ENCODE peak calls at places on chromosomes 6 and 20, in ten cellular contexts. Y is GM23338, L is fibroblast of lung, W is prostate gland, Q is hepatocyte, V is H9, P is H1, B is A549, N is HCT116, T is endodermal cell. Z is an unnamed sample.

GRCh38 chr20:57830515-57830895 is 120.7 kb upstream of the PMEPA1 start:
- DNase-seq in Y (no peak), L (no peak), W (no peak), Q (no peak), V (no peak), P (no peak), B (no peak), N (no peak), T (peak; percentile 33), Z (no peak)

GRCh38 chr6:128567029-128567428 is 46.6 kb upstream of the PTPRK start:
- DNase-seq in Y (no peak), L (no peak), W (no peak), Q (no peak), V (no peak), P (no peak), B (peak; percentile 6), N (no peak), T (no peak), Z (no peak)

GRCh38 chr20:64242003-64242796 is 13.3 kb upstream of the PCMTD2 start:
- DNase-seq in Y (no peak), L (no peak), W (no peak), Q (no peak), V (no peak), P (no peak), B (no peak), N (no peak), T (peak; percentile 19), Z (peak; percentile 56)

GRCh38 chr6:18632670-18633410 is 245.7 kb downstream of the RNF144B start:
- DNase-seq in Y (no peak), L (peak; percentile 36), W (no peak), Q (no peak), V (no peak), P (no peak), B (no peak), N (peak; percentile 42), T (no peak), Z (no peak)

GRCh38 chr20:32972181-32973076 is 31.8 kb downstream of the SUN5 start:
- DNase-seq in Y (peak; percentile 13), L (no peak), W (no peak), Q (no peak), V (peak; percentile 47), P (peak; percentile 46), B (no peak), N (no peak), T (peak; percentile 66), Z (no peak)

GRCh38 chr6:104130343-104130742 is 729.4 kb downstream of the HACE1 start:
- DNase-seq in Y (no peak), L (no peak), W (no peak), Q (no peak), V (no peak), P (no peak), B (no peak), N (no peak), T (no peak), Z (no peak)

GRCh38 chr6:124870611-124871201 is 91.5 kb upstream of the RNF217 start:
- DNase-seq in Y (peak; percentile 49), L (peak; percentile 73), W (no peak), Q (peak; percentile 47), V (no peak), P (no peak), B (peak; percentile 41), N (peak; percentile 21), T (no peak), Z (no peak)

GRCh38 chr20:48538058-48538825 is 289.6 kb downstream of the PREX1 start:
- DNase-seq in Y (peak; percentile 59), L (no peak), W (peak; percentile 79), Q (peak; percentile 65), V (no peak), P (no peak), B (peak; percentile 55), N (peak; percentile 6), T (peak; percentile 58), Z (peak; percentile 44)

GRCh38 chr6:52115891-52116604 is 28.6 kb upstream of the PKHD1 start:
- DNase-seq in Y (no peak), L (no peak), W (no peak), Q (peak; percentile 63), V (no peak), P (no peak), B (no peak), N (no peak), T (no peak), Z (no peak)

GRCh38 chr6:168971549-168971948 is 282.1 kb downstream of the THBS2 start:
- DNase-seq in Y (no peak), L (no peak), W (no peak), Q (no peak), V (no peak), P (no peak), B (no peak), N (no peak), T (no peak), Z (no peak)

GRCh38 chr6:149324428-149324827 is 6.9 kb downstream of the TAB2 start:
- DNase-seq in Y (no peak), L (no peak), W (no peak), Q (no peak), V (no peak), P (no peak), B (no peak), N (no peak), T (no peak), Z (no peak)

GRCh38 chr6:79630400-79630882 is 688 bp upstream of the SH3BGRL2 start:
- DNase-seq in Y (no peak), L (no peak), W (no peak), Q (no peak), V (no peak), P (no peak), B (no peak), N (no peak), T (no peak), Z (no peak)

GRCh38 chr6:121492536-121492935 is 57.1 kb downstream of the GJA1 start:
- DNase-seq in Y (no peak), L (no peak), W (no peak), Q (no peak), V (no peak), P (no peak), B (no peak), N (no peak), T (no peak), Z (no peak)

GRCh38 chr6:121482004-121482693 is 46.7 kb downstream of the GJA1 start:
- DNase-seq in Y (no peak), L (peak; percentile 34), W (no peak), Q (no peak), V (no peak), P (no peak), B (peak; percentile 75), N (peak; percentile 21), T (no peak), Z (no peak)

DNA sequence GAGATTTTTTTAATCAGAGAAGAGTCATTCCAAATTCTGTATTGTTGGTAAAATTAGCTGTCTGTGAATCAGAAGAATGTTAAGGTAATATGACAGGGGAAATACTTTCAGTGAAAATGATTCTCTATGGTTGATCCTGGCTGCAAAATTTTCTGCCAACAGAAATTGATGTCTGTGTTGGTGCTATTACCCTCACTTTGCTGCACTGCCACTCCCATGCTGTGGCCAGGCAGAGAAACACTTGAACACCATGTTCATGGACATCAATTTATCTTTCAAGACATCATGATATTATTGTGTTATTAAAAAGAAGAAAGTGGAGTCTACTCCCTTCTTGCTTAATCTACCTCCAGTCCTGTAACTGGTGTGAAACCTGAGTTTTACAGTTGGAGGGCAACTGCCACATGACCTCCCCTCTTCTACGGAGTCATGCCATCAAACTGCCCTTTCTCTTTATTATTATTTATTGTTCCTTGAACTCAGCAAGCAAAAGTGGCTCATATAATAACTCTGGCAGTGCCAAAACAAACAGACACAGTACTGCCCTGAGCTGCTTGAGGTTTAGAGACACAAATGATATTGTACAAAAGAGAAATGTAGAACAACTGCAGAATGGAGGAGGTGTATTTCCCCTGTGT is 288.0 kb upstream of the JAG1 start:
- DNase-seq in Y (no peak), L (peak; percentile 13), W (peak; percentile 46), Q (no peak), V (no peak), P (no peak), B (peak; percentile 13), N (no peak), T (no peak), Z (no peak)
- TF ChIP-seq CTCF in Y (no peak), L (no peak), W (no peak), Q (no peak), V (no peak), P (no peak), B (no peak), N (no peak), T (no peak), Z (no peak)

GRCh38 chr6:11432091-11432490 is 105.5 kb upstream of the TMEM170B start:
- DNase-seq in Y (no peak), L (no peak), W (no peak), Q (no peak), V (no peak), P (no peak), B (no peak), N (no peak), T (no peak), Z (no peak)
- H3K4me1 ChIP-seq in Y (peaks cover 23% of the 10 kb centered on the region), L (peaks cover 26% of the 10 kb centered on the region), W (no peaks in the 10 kb centered on the region), Q (peaks cover 39% of the 10 kb centered on the region), V (peaks cover 4% of the 10 kb centered on the region), P (peaks cover 2% of the 10 kb centered on the region), B (peaks cover 78% of the 10 kb centered on the region), N (peaks cover 31% of the 10 kb centered on the region), T (peaks cover 27% of the 10 kb centered on the region), Z (peaks cover 67% of the 10 kb centered on the region)

GRCh38 chr6:74343804-74344203 is 647.8 kb downstream of the CD109 start:
- DNase-seq in Y (no peak), L (no peak), W (no peak), Q (peak; percentile 5), V (no peak), P (no peak), B (peak; percentile 2), N (peak; percentile 4), T (no peak), Z (no peak)
- TF ChIP-seq CTCF in Y (peak; percentile 28), L (peak; percentile 19), W (no peak), Q (peak; percentile 38), V (peak; percentile 36), P (no peak), B (peak; percentile 43), N (peak; percentile 33), T (peak; percentile 47), Z (peak; percentile 9)

GRCh38 chr20:23132293-23132929 is 46.3 kb upstream of the CD93 start:
- DNase-seq in Y (no peak), L (no peak), W (no peak), Q (peak; percentile 36), V (no peak), P (no peak), B (no peak), N (no peak), T (no peak), Z (peak; percentile 37)

GRCh38 chr20:23129891-23130621 is 43.9 kb upstream of the CD93 start:
- DNase-seq in Y (no peak), L (no peak), W (no peak), Q (no peak), V (no peak), P (no peak), B (no peak), N (no peak), T (no peak), Z (no peak)

GRCh38 chr20:23130622-23130916 is 44.4 kb upstream of the CD93 start:
- DNase-seq in Y (no peak), L (no peak), W (no peak), Q (no peak), V (no peak), P (no peak), B (no peak), N (no peak), T (no peak), Z (no peak)

GRCh38 chr20:23132930-23133559 is 46.9 kb upstream of the CD93 start:
- DNase-seq in Y (no peak), L (no peak), W (no peak), Q (no peak), V (no peak), P (no peak), B (no peak), N (no peak), T (no peak), Z (no peak)

GRCh38 chr20:23131766-23132165 is 45.6 kb upstream of the CD93 start:
- DNase-seq in Y (no peak), L (no peak), W (no peak), Q (no peak), V (no peak), P (no peak), B (no peak), N (no peak), T (no peak), Z (no peak)
- H3K4me1 ChIP-seq in Y (no peaks in the 10 kb centered on the region), L (no peaks in the 10 kb centered on the region), W (no peaks in the 10 kb centered on the region), Q (peaks cover 12% of the 10 kb centered on the region), V (no peaks in the 10 kb centered on the region), P (peaks cover under 1% of the 10 kb centered on the region), B (peaks cover 2% of the 10 kb centered on the region), N (peaks cover 12% of the 10 kb centered on the region), T (peaks cover 4% of the 10 kb centered on the region), Z (no peaks in the 10 kb centered on the region)